ENCODE peak calls at places on chromosomes 7 and 10, in seven cellular contexts. H is CD8-positive, alpha-beta T cell; Q is tibial nerve; M is mammary epithelial cell; Z is H9; Y is ovary; F is hepatocyte. P is an unnamed sample.

GRCh38 chr7:142494021-142494420 is 236.2 kb upstream of the PRSS58 start:
- DNase-seq in Q (no peak), Y (no peak), M (no peak), F (no peak), Z (no peak), H (no peak), P (no peak)

GRCh38 chr10:89367529-89367928 is 10.3 kb upstream of the IFIT1B start:
- DNase-seq in H (peak; percentile 28), M (no peak), Y (no peak), Z (no peak), Q (no peak), F (no peak), P (no peak)

GRCh38 chr10:132245056-132245455 is 58.3 kb downstream of the DPYSL4 start:
- DNase-seq in Z (no peak), H (no peak), F (no peak), Y (no peak), M (no peak), Q (no peak), P (no peak)

GRCh38 chr10:101625821-101626412 is 37.8 kb downstream of the DPCD start:
- DNase-seq in Q (no peak), F (no peak), Z (no peak), Y (peak; percentile 4), M (no peak), H (no peak), P (no peak)

GRCh38 chr7:5594616-5595544 is 171.2 kb upstream of the TNRC18 start:
- DNase-seq in M (peak; percentile 60), Q (no peak), Y (peak; percentile 75), Z (peak; percentile 75), H (no peak), F (peak; percentile 62), P (no peak)

GRCh38 chr7:1651031-1651446 is 19.0 kb upstream of the ELFN1 start:
- DNase-seq in Q (no peak), Z (no peak), H (no peak), F (no peak), M (no peak), Y (no peak), P (no peak)

GRCh38 chr10:46268076-46268881 is 18.5 kb upstream of the ANTXRL start:
- DNase-seq in H (peak; percentile 68), Y (no peak), M (no peak), Z (no peak), Q (no peak), F (no peak), P (no peak)

GRCh38 chr7:92043637-92044036 is 90.6 kb downstream of the CYP51A1 start:
- DNase-seq in Z (no peak), F (no peak), H (no peak), M (no peak), Q (no peak), Y (no peak), P (no peak)

GRCh38 chr7:51350195-51350896 is 33.7 kb upstream of the COBL start:
- DNase-seq in M (peak; percentile 15), Q (no peak), H (no peak), F (peak; percentile 52), Z (no peak), Y (no peak), P (no peak)

GRCh38 chr10:70807566-70807965 is 8.2 kb upstream of the SGPL1 start:
- DNase-seq in Y (no peak), Q (no peak), M (peak; percentile 10), H (no peak), Z (no peak), F (no peak), P (no peak)

GRCh38 chr7:17207220-17207619 is 91.2 kb upstream of the AHR start:
- DNase-seq in M (peak; percentile 45), Z (no peak), F (no peak), Y (no peak), Q (no peak), H (no peak), P (no peak)

GRCh38 chr7:40525764-40526163 is 391.0 kb downstream of the SUGCT start:
- DNase-seq in F (no peak), Z (no peak), M (no peak), Y (no peak), Q (no peak), H (no peak), P (no peak)
- H3K9me3 ChIP-seq in F (no peaks in the 10 kb centered on the region), Z (no peaks in the 10 kb centered on the region), M (no peaks in the 10 kb centered on the region), Y (no peaks in the 10 kb centered on the region), Q (no peaks in the 10 kb centered on the region), H (no peaks in the 10 kb centered on the region), P (no peaks in the 10 kb centered on the region)

DNA sequence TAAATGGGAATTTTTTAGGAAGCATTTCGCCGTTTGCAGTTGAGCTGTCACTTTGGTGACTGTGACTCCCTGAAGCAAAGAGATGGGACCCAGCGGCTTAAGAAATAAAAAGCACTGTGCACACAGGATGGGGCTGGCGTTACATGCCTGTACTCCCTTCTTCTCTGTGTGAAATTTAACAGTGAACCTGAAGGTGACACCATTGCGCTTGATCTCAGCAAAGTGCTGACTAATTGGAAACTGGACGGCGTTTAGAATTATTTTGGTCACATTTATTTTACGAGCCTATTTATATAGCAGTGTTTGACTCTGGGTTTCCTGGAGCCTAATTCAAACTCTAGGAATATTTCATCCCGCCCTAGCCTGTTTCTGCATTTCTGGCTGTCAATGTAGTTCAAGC is 146.2 kb downstream of the PAXIP1 start:
- DNase-seq in M (no peak), Z (no peak), H (no peak), Y (no peak), F (no peak), Q (no peak), P (no peak)
- H3K9me3 ChIP-seq in M (peaks cover 11% of the 10 kb centered on the region), Z (no peaks in the 10 kb centered on the region), H (no peaks in the 10 kb centered on the region), Y (no peaks in the 10 kb centered on the region), F (no peaks in the 10 kb centered on the region), Q (peaks cover 8% of the 10 kb centered on the region), P (no peaks in the 10 kb centered on the region)

GRCh38 chr10:18556522-18557147 is 94.8 kb downstream of the NSUN6 start:
- DNase-seq in H (no peak), Z (no peak), F (no peak), Q (no peak), M (no peak), Y (no peak), P (no peak)

GRCh38 chr10:18561861-18562551 is 89.4 kb downstream of the NSUN6 start:
- DNase-seq in Y (no peak), M (no peak), F (no peak), Z (no peak), H (no peak), Q (no peak), P (no peak)

GRCh38 chr10:18563003-18563726 is 88.2 kb downstream of the NSUN6 start:
- DNase-seq in M (no peak), Y (no peak), F (no peak), H (no peak), Z (no peak), Q (no peak), P (no peak)

GRCh38 chr10:18554479-18554878 is 96.9 kb downstream of the NSUN6 start:
- DNase-seq in F (no peak), H (no peak), Q (no peak), M (no peak), Y (no peak), Z (no peak), P (no peak)

DNA sequence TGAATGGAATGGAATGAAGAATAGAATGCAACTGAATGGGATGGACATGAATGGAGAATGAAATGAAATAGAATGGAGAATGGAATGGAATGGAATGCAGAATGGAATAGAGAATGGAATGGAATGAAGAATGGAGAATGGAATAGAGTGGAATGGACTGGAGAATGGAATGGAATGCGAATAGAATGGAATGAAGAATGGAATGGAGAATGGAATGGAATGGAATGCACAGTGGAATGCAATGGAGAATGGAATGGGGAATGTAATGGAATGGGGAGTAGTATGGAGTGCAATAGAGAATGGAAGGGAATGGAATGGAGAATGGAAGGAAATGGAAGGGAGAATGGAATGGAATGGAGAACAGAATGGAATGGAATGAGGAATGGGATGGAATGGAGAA is 93.4 kb downstream of the NSUN6 start:
- DNase-seq in H (no peak), M (no peak), Z (no peak), F (no peak), Y (no peak), Q (no peak), P (no peak)
- H3K9me3 ChIP-seq in H (no peaks in the 10 kb centered on the region), M (peaks cover 5% of the 10 kb centered on the region), Z (peaks cover 97% of the 10 kb centered on the region), F (no peaks in the 10 kb centered on the region), Y (no peaks in the 10 kb centered on the region), Q (peaks cover 7% of the 10 kb centered on the region), P (peaks cover 5% of the 10 kb centered on the region)

GRCh38 chr7:111173528-111173927 is 82.6 kb downstream of the LRRN3 start:
- DNase-seq in M (no peak), Z (no peak), Q (no peak), Y (no peak), H (no peak), F (no peak), P (no peak)

GRCh38 chr7:111175908-111176307 is 85.0 kb downstream of the LRRN3 start:
- DNase-seq in Z (no peak), F (no peak), Y (no peak), M (no peak), H (no peak), Q (no peak), P (no peak)

GRCh38 chr7:111172573-111172972 is 81.6 kb downstream of the LRRN3 start:
- DNase-seq in F (no peak), Y (no peak), H (no peak), M (no peak), Q (no peak), Z (no peak), P (no peak)

GRCh38 chr7:111173990-111174389 is 83.1 kb downstream of the LRRN3 start:
- DNase-seq in Y (no peak), F (no peak), H (no peak), M (no peak), Z (no peak), Q (no peak), P (no peak)

GRCh38 chr7:111174476-111174875 is 83.5 kb downstream of the LRRN3 start:
- DNase-seq in F (no peak), H (no peak), Z (no peak), M (no peak), Q (no peak), Y (no peak), P (no peak)
- H3K9me3 ChIP-seq in F (no peaks in the 10 kb centered on the region), H (no peaks in the 10 kb centered on the region), Z (no peaks in the 10 kb centered on the region), M (no peaks in the 10 kb centered on the region), Q (peaks cover 9% of the 10 kb centered on the region), Y (no peaks in the 10 kb centered on the region), P (no peaks in the 10 kb centered on the region)

GRCh38 chr10:53088956-53089355 is 316.4 kb upstream of the MBL2 start:
- DNase-seq in H (no peak), Y (no peak), M (no peak), F (peak; percentile 32), Z (no peak), Q (no peak), P (no peak)

GRCh38 chr10:53090725-53091124 is 318.1 kb upstream of the MBL2 start:
- DNase-seq in Y (no peak), Q (no peak), Z (no peak), F (no peak), H (no peak), M (no peak), P (no peak)

GRCh38 chr10:53091574-53091973 is 319.0 kb upstream of the MBL2 start:
- DNase-seq in M (no peak), Q (no peak), Y (no peak), F (no peak), Z (no peak), H (no peak), P (no peak)

DNA sequence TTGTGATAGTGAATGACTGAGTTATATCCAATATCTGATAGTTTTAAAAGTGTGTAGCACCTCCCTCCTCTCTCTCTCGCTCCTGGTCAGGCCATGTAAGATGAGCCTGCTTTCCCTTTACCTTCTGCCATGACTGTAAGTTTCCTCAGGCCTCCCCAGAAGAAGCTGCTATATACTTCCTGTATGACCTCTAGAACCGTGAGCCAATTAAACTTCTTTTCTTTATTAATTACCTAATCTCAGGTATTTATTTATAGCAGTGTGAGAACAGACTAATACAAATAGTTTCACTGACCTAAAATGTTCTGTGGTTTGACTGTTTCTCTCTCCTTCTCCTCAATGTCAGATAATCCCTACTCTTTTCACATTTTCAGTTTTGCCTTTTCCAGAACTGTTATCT is 321.3 kb upstream of the MBL2 start:
- DNase-seq in M (no peak), F (no peak), H (no peak), Y (no peak), Z (no peak), Q (no peak), P (no peak)
- H3K9me3 ChIP-seq in M (no peaks in the 10 kb centered on the region), F (no peaks in the 10 kb centered on the region), H (no peaks in the 10 kb centered on the region), Y (no peaks in the 10 kb centered on the region), Z (no peaks in the 10 kb centered on the region), Q (peaks cover 7% of the 10 kb centered on the region), P (no peaks in the 10 kb centered on the region)